ENCODE peak calls at places on chromosomes 4 and X, in eight cellular contexts. J is fibroblast of lung, Q is fibroblast of mammary gland, Z is cardiac muscle cell, I is MM.1S, S is foreskin fibroblast, V is heart left ventricle, D is GM06990. H is an unnamed sample.

GRCh38 chr4:184196730-184197355 is 20.8 kb downstream of the ENPP6 start:
- DNase-seq in J (peak), Q (no peak), Z (no peak), I (no peak), S (no peak), V (no peak), D (no peak), H (no peak)

GRCh38 chrX:150508018-150508417 is 60.4 kb upstream of the MTM1 start:
- DNase-seq in J (no peak), Q (no peak), Z (no peak), I (no peak), S (no peak), V (no peak), D (no peak), H (no peak)

GRCh38 chrX:41621236-41621651 is 67.5 kb upstream of the GPR34 start:
- DNase-seq in J (peak), Q (no peak), Z (peak), I (no peak), S (no peak), V (no peak), D (no peak), H (no peak)

GRCh38 chr4:613126-613525 is 12.2 kb upstream of the PDE6B start:
- DNase-seq in J (no peak), Q (no peak), Z (no peak), I (no peak), S (no peak), V (no peak), D (no peak), H (no peak)

GRCh38 chrX:149230689-149231088 is 274.4 kb downstream of the IDS start:
- DNase-seq in J (no peak), Q (no peak), Z (no peak), I (no peak), S (no peak), V (no peak), D (no peak), H (no peak)

GRCh38 chr4:113292371-113293042 is 243.1 kb downstream of the ANK2 start:
- DNase-seq in J (peak), Q (peak), Z (peak), I (no peak), S (peak), V (no peak), D (no peak), H (no peak)

GRCh38 chr4:11908712-11909111 is 480.0 kb upstream of the HS3ST1 start:
- DNase-seq in J (no peak), Q (no peak), Z (no peak), I (no peak), S (no peak), V (no peak), D (no peak), H (no peak)

GRCh38 chr4:169109276-169109675 is 99.2 kb upstream of the CBR4 start:
- DNase-seq in J (no peak), Q (no peak), Z (no peak), I (no peak), S (no peak), V (no peak), D (no peak), H (no peak)

GRCh38 chr4:84985952-84986351 is 19.5 kb upstream of the WDFY3 start:
- DNase-seq in J (peak), Q (peak), Z (peak), I (no peak), S (peak), V (no peak), D (no peak), H (no peak)

GRCh38 chr4:111961806-111962205 is 183.4 kb upstream of the FAM241A start:
- DNase-seq in J (peak), Q (peak), Z (no peak), I (no peak), S (peak), V (no peak), D (no peak), H (no peak)

GRCh38 chr4:2451036-2451520 is 17.8 kb upstream of the RNF4 start:
- DNase-seq in J (no peak), Q (no peak), Z (no peak), I (no peak), S (no peak), V (no peak), D (no peak), H (no peak)

GRCh38 chr4:8439168-8439567 is 1.4 kb downstream of the ACOX3 start:
- DNase-seq in J (no peak), Q (no peak), Z (no peak), I (no peak), S (no peak), V (no peak), D (no peak), H (no peak)

GRCh38 chr4:8440491-8441311 is at the start of the genes ACOX3 and TRMT44:
- DNase-seq in J (peak), Q (peak), Z (peak), I (peak), S (peak), V (peak), D (peak), H (peak)

GRCh38 chr4:8439914-8440490 is 521 bp downstream of the ACOX3 start:
- DNase-seq in J (no peak), Q (no peak), Z (peak), I (no peak), S (no peak), V (no peak), D (no peak), H (peak)

GRCh38 chr4:8441499-8442091 is 1.0 kb downstream of the TRMT44 start:
- DNase-seq in J (no peak), Q (no peak), Z (no peak), I (no peak), S (no peak), V (no peak), D (no peak), H (no peak)

DNA sequence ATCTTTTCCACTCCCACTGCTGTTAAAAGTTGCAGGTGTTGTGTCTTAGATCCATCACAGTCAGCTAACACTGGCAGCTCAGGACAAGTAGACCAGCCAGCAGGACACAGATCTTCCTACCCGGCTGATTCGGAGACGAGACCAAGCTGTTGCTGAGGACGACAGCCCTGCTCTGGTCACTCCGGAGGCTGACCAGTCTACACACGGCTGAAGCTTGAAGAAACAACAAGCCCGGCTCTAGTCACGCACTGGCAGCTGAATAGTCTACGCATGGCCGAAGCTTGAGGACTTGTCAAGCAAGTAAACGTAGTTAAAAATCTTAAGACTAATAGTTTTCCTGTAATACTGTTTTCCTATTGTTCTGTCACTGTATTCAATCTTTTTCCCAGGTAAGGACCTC is 1.8 kb downstream of the ACOX3 start:
- DNase-seq in J (no peak), Q (no peak), Z (no peak), I (no peak), S (no peak), V (no peak), D (no peak), H (no peak)
- H3K4me3 ChIP-seq in J (peak), Q (no peak), Z (no peak), I (no peak), S (no peak), V (no peak), D (no peak), H (peak)

DNA sequence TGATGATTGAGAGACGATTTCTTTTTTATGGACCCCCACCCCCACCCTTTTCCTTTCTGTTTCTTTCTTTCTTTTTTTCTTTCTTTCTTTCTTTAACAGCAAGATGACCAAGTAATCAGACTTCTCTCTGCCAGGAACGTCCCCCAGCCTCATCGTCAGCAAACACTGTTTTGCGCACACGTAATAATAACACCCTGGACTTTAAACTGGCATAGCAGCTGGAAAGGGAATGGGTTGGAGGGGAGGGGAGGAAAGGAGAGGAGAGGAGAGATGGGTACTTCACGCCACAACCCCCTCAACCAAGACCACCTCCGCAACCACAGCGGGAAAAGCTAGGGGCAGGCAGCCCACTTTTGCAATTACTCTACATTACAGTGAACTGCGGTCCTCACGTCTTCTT is 1.1 kb downstream of the GABRA2 start:
- DNase-seq in J (no peak), Q (no peak), Z (no peak), I (no peak), S (no peak), V (no peak), D (no peak), H (no peak)
- H3K4me3 ChIP-seq in J (no peak), Q (no peak), Z (peak), I (no peak), S (no peak), V (peak), D (no peak), H (no peak)

DNA sequence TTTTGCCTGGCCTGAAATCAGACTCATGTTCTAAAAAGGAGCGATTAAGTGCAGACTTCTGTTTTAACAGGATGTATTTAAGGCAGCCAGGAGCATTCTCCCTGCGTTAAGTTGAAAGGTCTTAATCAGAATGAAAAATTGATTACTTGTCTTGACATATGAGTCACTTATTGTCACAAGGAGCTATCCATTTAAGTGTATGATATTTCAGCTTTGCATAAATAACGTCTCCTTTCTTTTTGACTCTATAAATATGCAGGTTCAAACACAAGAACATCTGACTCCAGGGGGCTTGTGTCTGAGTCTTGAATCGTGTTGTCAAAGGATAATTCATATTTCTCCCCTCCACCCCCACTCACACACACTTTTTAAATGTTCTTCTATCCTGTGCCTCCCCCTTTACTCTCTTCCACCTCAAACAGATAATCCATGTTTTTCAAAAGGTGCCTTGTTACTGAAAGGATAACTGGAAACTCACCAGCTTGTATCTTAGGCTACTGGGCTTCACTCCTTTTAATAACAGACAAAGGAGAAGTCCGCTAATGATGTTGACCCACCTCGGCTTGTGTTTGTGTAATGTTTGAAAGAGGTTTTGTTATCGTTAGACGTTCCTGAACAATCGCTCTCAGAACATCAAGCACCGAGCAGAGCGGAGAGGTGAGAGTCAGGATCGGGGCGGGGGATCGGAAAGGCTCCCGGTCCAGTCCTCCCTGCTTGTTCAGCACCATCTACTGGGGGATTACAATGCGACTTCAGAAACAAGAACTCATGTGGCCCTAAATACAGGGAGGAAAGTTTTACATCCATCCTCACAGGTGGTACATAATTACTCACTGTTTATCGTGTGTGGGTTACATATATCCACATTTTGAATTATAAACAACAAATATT is 107.5 kb upstream of the RPL34 start:
- DNase-seq in J (peak), Q (peak), Z (peak), I (no peak), S (peak), V (peak), D (no peak), H (no peak)
- H3K4me3 ChIP-seq in J (peak), Q (no peak), Z (no peak), I (no peak), S (no peak), V (no peak), D (no peak), H (no peak)

GRCh38 chr4:3785292-3785565 is 19.0 kb downstream of the ADRA2C start:
- DNase-seq in J (no peak), Q (no peak), Z (no peak), I (no peak), S (no peak), V (no peak), D (no peak), H (no peak)
- H3K4me3 ChIP-seq in J (no peak), Q (no peak), Z (no peak), I (no peak), S (no peak), V (no peak), D (no peak), H (no peak)

GRCh38 chr4:142406051-142406549 is 440.0 kb downstream of the INPP4B start:
- DNase-seq in J (peak), Q (no peak), Z (peak), I (peak), S (peak), V (no peak), D (peak), H (no peak)

GRCh38 chr4:142406917-142407501 is 439.1 kb downstream of the INPP4B start:
- DNase-seq in J (peak), Q (no peak), Z (peak), I (no peak), S (no peak), V (no peak), D (no peak), H (no peak)

GRCh38 chr4:142404191-142404611 is 441.9 kb downstream of the INPP4B start:
- DNase-seq in J (peak), Q (peak), Z (peak), I (no peak), S (peak), V (peak), D (no peak), H (no peak)

GRCh38 chr4:142407569-142407968 is 438.5 kb downstream of the INPP4B start:
- DNase-seq in J (peak), Q (peak), Z (peak), I (no peak), S (peak), V (no peak), D (no peak), H (no peak)

GRCh38 chr4:142405021-142405991 is 440.8 kb downstream of the INPP4B start:
- DNase-seq in J (peak), Q (peak), Z (peak), I (peak), S (peak), V (peak), D (peak), H (no peak)
- H3K4me3 ChIP-seq in J (peak), Q (peak), Z (no peak), I (peak), S (peak), V (peak), D (peak), H (no peak)

GRCh38 chr4:110663738-110664444 is 41.0 kb upstream of the PITX2 start:
- DNase-seq in J (peak), Q (peak), Z (peak), I (no peak), S (peak), V (no peak), D (no peak), H (no peak)
- H3K4me3 ChIP-seq in J (no peak), Q (no peak), Z (no peak), I (no peak), S (no peak), V (no peak), D (no peak), H (no peak)

GRCh38 chr4:98245226-98245625 is 16.0 kb upstream of the RAP1GDS1 start:
- DNase-seq in J (no peak), Q (no peak), Z (no peak), I (no peak), S (no peak), V (no peak), D (no peak), H (no peak)
- H3K4me3 ChIP-seq in J (no peak), Q (no peak), Z (no peak), I (no peak), S (no peak), V (no peak), D (no peak), H (no peak)

GRCh38 chrX:129813662-129814061 is 30.0 kb downstream of the ZDHHC9 start:
- DNase-seq in J (no peak), Q (peak), Z (no peak), I (no peak), S (no peak), V (no peak), D (no peak), H (no peak)

GRCh38 chrX:129808163-129808828 is 28.5 kb downstream of the SASH3 start:
- DNase-seq in J (no peak), Q (peak), Z (peak), I (no peak), S (peak), V (no peak), D (no peak), H (no peak)

GRCh38 chrX:129808829-129809745 is 29.3 kb downstream of the SASH3 start:
- DNase-seq in J (peak), Q (peak), Z (peak), I (no peak), S (no peak), V (no peak), D (no peak), H (no peak)
- H3K4me3 ChIP-seq in J (no peak), Q (no peak), Z (no peak), I (no peak), S (no peak), V (no peak), D (no peak), H (no peak)

DNA sequence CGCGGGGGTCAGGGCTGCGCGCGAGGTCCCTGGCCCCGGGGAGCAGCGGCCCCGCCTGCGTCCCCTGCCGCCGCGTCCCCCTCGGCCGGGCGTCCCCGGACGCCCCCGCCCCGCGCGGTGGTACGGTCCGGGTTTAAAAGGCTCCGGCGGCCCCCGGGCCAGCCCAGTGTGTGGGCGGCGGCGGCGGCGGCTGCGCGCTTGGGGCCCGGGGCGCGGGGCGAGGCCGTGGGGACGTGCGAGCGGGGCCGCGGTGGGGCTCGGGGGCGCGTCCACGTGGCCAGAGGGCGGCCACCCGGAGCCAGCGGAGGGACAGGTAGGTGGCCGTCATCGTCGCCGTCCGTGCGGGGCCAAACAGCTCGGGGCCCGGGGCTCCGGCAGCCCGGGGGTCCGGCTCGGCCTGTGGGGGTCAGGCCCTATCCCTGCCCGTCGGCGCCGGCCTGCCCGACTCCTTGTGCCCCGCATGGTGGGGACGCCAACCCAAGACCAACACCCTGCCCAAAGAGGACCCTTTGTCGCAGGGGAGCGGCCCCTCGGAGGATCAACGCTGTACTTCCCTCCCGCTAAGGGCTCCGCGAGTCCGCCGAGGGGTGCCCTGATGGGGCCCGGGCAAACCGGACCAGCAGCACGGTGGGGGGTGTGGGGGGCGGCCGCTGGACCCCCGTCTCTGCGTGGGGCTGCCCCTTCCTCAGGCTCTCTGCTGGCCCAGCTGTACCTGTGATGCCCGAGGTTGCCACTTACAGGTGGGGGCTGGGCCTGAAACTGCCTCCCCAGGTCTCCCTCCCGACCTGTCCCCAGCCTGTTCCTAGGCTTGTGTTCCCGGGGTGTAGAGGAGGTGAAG is at the start of gene PLXNA3:
- DNase-seq in J (peak), Q (no peak), Z (peak), I (peak), S (peak), V (no peak), D (peak), H (peak)
- H3K4me3 ChIP-seq in J (peak), Q (peak), Z (peak), I (peak), S (peak), V (peak), D (peak), H (peak)

DNA sequence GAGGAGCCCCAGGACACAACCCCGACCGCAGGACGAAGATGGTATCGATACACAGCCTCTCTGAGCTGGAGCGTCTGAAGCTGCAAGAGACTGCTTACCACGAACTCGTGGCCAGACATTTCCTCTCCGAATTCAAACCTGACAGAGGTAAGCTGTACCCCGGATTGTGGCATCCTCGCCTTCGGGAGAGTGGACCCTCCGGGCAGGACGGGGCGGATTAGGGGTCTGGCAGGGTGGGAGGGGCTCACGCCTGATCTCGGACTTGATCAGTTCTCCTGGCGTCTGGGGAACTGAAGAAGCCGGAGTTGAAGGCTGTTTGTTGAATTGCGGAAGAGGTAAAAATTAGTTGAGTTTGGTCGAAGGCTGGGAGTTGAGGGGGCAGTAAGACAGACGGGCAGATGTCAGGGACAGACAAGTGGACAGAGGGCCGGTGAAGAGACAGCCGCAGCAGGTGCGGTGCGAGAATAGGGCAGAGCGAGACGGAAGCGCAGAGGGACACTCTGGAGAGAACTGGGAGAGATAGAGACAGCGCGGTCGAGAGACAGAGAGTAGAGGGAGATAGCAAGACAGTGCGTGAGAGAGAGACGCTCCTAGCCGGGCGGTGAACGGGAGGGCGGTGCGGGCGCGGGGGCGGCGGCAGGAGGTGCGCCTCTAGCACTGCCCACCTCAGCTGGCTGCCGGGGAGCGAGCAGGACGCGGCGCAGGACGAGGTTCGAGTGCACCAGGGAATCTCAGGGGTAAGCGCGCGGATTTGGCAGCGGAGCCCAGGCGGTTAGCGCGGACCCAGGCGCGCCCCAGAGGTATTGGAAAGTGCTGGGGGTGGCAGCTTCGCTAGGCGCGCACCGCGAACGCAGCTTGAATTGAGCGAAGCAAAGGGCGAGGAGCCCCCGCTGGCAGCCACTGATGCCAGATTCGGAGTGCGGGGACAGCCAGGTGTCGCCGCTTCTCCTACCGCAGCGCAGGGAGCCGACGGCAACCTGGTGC is 23.9 kb downstream of the ARHGAP36 start:
- DNase-seq in J (no peak), Q (no peak), Z (no peak), I (no peak), S (no peak), V (no peak), D (no peak), H (no peak)
- H3K4me3 ChIP-seq in J (no peak), Q (no peak), Z (no peak), I (no peak), S (no peak), V (no peak), D (no peak), H (no peak)